ENCODE peak calls at places on chromosomes 1 and 21, in six cellular contexts. One of them, this sample, is unnamed.

GRCh38 chr1:108816049-108816882 is 40.6 kb downstream of the AKNAD1 start:
- DNase-seq in posterior cingulate gyrus: peak; percentile 92
- DNase-seq in islet precursor cell: peak; percentile 79
- DNase-seq in EL: peak; percentile 90
- DNase-seq in DMS79: peak; percentile 50
- DNase-seq in WTC11: peak; percentile 32
- DNase-seq in this sample: peak; percentile 62

GRCh38 chr1:167832693-167833092 is 81.2 kb downstream of the ADCY10 start:
- DNase-seq in WTC11: peak; percentile 51
- DNase-seq in EL: no peak
- DNase-seq in DMS79: no peak
- DNase-seq in posterior cingulate gyrus: no peak
- DNase-seq in islet precursor cell: no peak
- DNase-seq in this sample: no peak

GRCh38 chr1:235763962-235764361 is 102.7 kb downstream of the LYST start:
- DNase-seq in islet precursor cell: no peak
- DNase-seq in WTC11: no peak
- DNase-seq in EL: no peak
- DNase-seq in posterior cingulate gyrus: no peak
- DNase-seq in DMS79: no peak
- DNase-seq in this sample: no peak

GRCh38 chr1:14909920-14910466 is 243.6 kb upstream of the TMEM51 start:
- DNase-seq in EL: no peak
- DNase-seq in posterior cingulate gyrus: peak; percentile 11
- DNase-seq in WTC11: no peak
- DNase-seq in DMS79: no peak
- DNase-seq in islet precursor cell: peak; percentile 59
- DNase-seq in this sample: no peak

GRCh38 chr1:195763146-195763906 is 844.9 kb downstream of the KCNT2 start:
- DNase-seq in EL: no peak
- DNase-seq in DMS79: no peak
- DNase-seq in WTC11: no peak
- DNase-seq in posterior cingulate gyrus: peak; percentile 75
- DNase-seq in islet precursor cell: no peak
- DNase-seq in this sample: peak; percentile 39

GRCh38 chr21:25688284-25689035 is 46.2 kb downstream of the ATP5PF start:
- DNase-seq in DMS79: no peak
- DNase-seq in EL: no peak
- DNase-seq in islet precursor cell: no peak
- DNase-seq in WTC11: no peak
- DNase-seq in posterior cingulate gyrus: no peak
- DNase-seq in this sample: no peak

GRCh38 chr1:21149430-21149861 is 27.3 kb downstream of the EIF4G3 start:
- DNase-seq in posterior cingulate gyrus: no peak
- DNase-seq in DMS79: no peak
- DNase-seq in EL: peak; percentile 50
- DNase-seq in islet precursor cell: peak; percentile 55
- DNase-seq in WTC11: no peak
- DNase-seq in this sample: no peak

GRCh38 chr1:46072975-46073374 is 59.5 kb downstream of the PIK3R3 start:
- DNase-seq in islet precursor cell: no peak
- DNase-seq in EL: no peak
- DNase-seq in posterior cingulate gyrus: no peak
- DNase-seq in DMS79: no peak
- DNase-seq in WTC11: no peak
- DNase-seq in this sample: no peak

GRCh38 chr1:36148821-36149236 is 457 bp downstream of the TRAPPC3 start:
- DNase-seq in EL: no peak
- DNase-seq in islet precursor cell: no peak
- DNase-seq in DMS79: no peak
- DNase-seq in posterior cingulate gyrus: no peak
- DNase-seq in WTC11: no peak
- DNase-seq in this sample: no peak

GRCh38 chr1:206575165-206575893 is 36.9 kb downstream of the EIF2D start:
- DNase-seq in EL: peak; percentile 73
- DNase-seq in DMS79: no peak
- DNase-seq in islet precursor cell: no peak
- DNase-seq in WTC11: no peak
- DNase-seq in posterior cingulate gyrus: no peak
- DNase-seq in this sample: peak; percentile 56

GRCh38 chr21:34129039-34129891 is 55.9 kb downstream of the MRPS6 start:
- DNase-seq in DMS79: peak; percentile 86
- DNase-seq in EL: peak; percentile 78
- DNase-seq in islet precursor cell: peak; percentile 80
- DNase-seq in posterior cingulate gyrus: peak; percentile 81
- DNase-seq in WTC11: no peak
- DNase-seq in this sample: no peak

GRCh38 chr1:11444907-11445306 is 34.0 kb upstream of the DISP3 start:
- DNase-seq in EL: no peak
- DNase-seq in DMS79: no peak
- DNase-seq in posterior cingulate gyrus: peak; percentile 76
- DNase-seq in WTC11: no peak
- DNase-seq in islet precursor cell: no peak
- DNase-seq in this sample: no peak

GRCh38 chr1:199046618-199047017 is 407.8 kb downstream of the PTPRC start:
- DNase-seq in islet precursor cell: no peak
- DNase-seq in posterior cingulate gyrus: no peak
- DNase-seq in WTC11: no peak
- DNase-seq in EL: no peak
- DNase-seq in DMS79: no peak
- DNase-seq in this sample: no peak

GRCh38 chr1:186950547-186950946 is 121.8 kb downstream of the PLA2G4A start:
- DNase-seq in EL: peak; percentile 52
- DNase-seq in DMS79: no peak
- DNase-seq in WTC11: no peak
- DNase-seq in posterior cingulate gyrus: no peak
- DNase-seq in islet precursor cell: no peak
- DNase-seq in this sample: no peak

This sample was measured in mucosa of descending colon.